ENCODE peak calls at places on chromosome 11, in seven cellular contexts. One of them, this sample, is unnamed. For H3K4me1, the result is how much of the 10 kb centered on the place peaks cover.

GRCh38 chr11:95296621-95297025 is 65.6 kb upstream of the SESN3 start:
- DNase-seq in spleen: no peak
- DNase-seq in A549: no peak
- DNase-seq in uterus: no peak
- DNase-seq in hepatocyte: no peak
- DNase-seq in PC-3: no peak
- DNase-seq in adrenal gland: no peak
- DNase-seq in this sample: no peak

GRCh38 chr11:77309401-77310085 is 8.1 kb upstream of the GDPD4 start:
- DNase-seq in A549: no peak
- DNase-seq in uterus: no peak
- DNase-seq in hepatocyte: no peak
- DNase-seq in adrenal gland: no peak
- DNase-seq in PC-3: no peak
- DNase-seq in spleen: no peak
- DNase-seq in this sample: no peak

GRCh38 chr11:36848675-36849074 is 250.6 kb upstream of the RAG2 start:
- DNase-seq in A549: no peak
- DNase-seq in PC-3: no peak
- DNase-seq in spleen: no peak
- DNase-seq in adrenal gland: no peak
- DNase-seq in hepatocyte: no peak
- DNase-seq in uterus: no peak
- DNase-seq in this sample: no peak

GRCh38 chr11:115269193-115269592 is 235.0 kb downstream of the CADM1 start:
- DNase-seq in spleen: no peak
- DNase-seq in A549: no peak
- DNase-seq in uterus: no peak
- DNase-seq in adrenal gland: no peak
- DNase-seq in hepatocyte: no peak
- DNase-seq in PC-3: no peak
- DNase-seq in this sample: no peak

GRCh38 chr11:12134239-12134590 is 23.8 kb downstream of the MICAL2 start:
- DNase-seq in adrenal gland: no peak
- DNase-seq in hepatocyte: no peak
- DNase-seq in uterus: no peak
- DNase-seq in spleen: peak
- DNase-seq in A549: no peak
- DNase-seq in PC-3: no peak
- DNase-seq in this sample: no peak

GRCh38 chr11:587978-588380 is 11.7 kb downstream of the PHRF1 start:
- DNase-seq in spleen: no peak
- DNase-seq in uterus: no peak
- DNase-seq in PC-3: no peak
- DNase-seq in hepatocyte: peak
- DNase-seq in A549: peak
- DNase-seq in adrenal gland: peak
- DNase-seq in this sample: peak

GRCh38 chr11:95301497-95301896 is 70.5 kb upstream of the SESN3 start:
- DNase-seq in uterus: peak
- DNase-seq in spleen: no peak
- DNase-seq in adrenal gland: no peak
- DNase-seq in PC-3: peak
- DNase-seq in hepatocyte: peak
- DNase-seq in A549: no peak
- DNase-seq in this sample: no peak

GRCh38 chr11:28585007-28585406 is 476.8 kb downstream of the METTL15 start:
- DNase-seq in PC-3: no peak
- DNase-seq in hepatocyte: no peak
- DNase-seq in adrenal gland: no peak
- DNase-seq in uterus: no peak
- DNase-seq in spleen: no peak
- DNase-seq in A549: no peak
- DNase-seq in this sample: no peak

GRCh38 chr11:68163691-68164090 is 42.5 kb upstream of the CHKA start:
- DNase-seq in spleen: no peak
- DNase-seq in adrenal gland: no peak
- DNase-seq in PC-3: no peak
- DNase-seq in uterus: no peak
- DNase-seq in A549: no peak
- DNase-seq in hepatocyte: no peak
- DNase-seq in this sample: no peak

GRCh38 chr11:78688460-78688859 is 113.8 kb upstream of the NARS2 start:
- DNase-seq in A549: no peak
- DNase-seq in spleen: no peak
- DNase-seq in PC-3: peak
- DNase-seq in adrenal gland: no peak
- DNase-seq in hepatocyte: no peak
- DNase-seq in uterus: no peak
- DNase-seq in this sample: no peak

GRCh38 chr11:68403831-68404230 is 56.7 kb upstream of the PPP6R3 start:
- DNase-seq in PC-3: no peak
- DNase-seq in adrenal gland: no peak
- DNase-seq in hepatocyte: no peak
- DNase-seq in uterus: no peak
- DNase-seq in spleen: no peak
- DNase-seq in A549: no peak
- DNase-seq in this sample: no peak

GRCh38 chr11:12087075-12087775 is 23.2 kb upstream of the MICAL2 start:
- DNase-seq in spleen: peak
- DNase-seq in hepatocyte: no peak
- DNase-seq in uterus: no peak
- DNase-seq in PC-3: peak
- DNase-seq in adrenal gland: no peak
- DNase-seq in A549: peak
- DNase-seq in this sample: peak

GRCh38 chr11:84471501-84471900 is 1155.6 kb downstream of the DLG2 start:
- DNase-seq in adrenal gland: no peak
- DNase-seq in PC-3: no peak
- DNase-seq in spleen: no peak
- DNase-seq in hepatocyte: no peak
- DNase-seq in uterus: no peak
- DNase-seq in A549: no peak
- DNase-seq in this sample: no peak

GRCh38 chr11:111672949-111673348 is 70.7 kb downstream of the SIK2 start:
- DNase-seq in spleen: no peak
- DNase-seq in adrenal gland: no peak
- DNase-seq in PC-3: no peak
- DNase-seq in uterus: no peak
- DNase-seq in A549: no peak
- DNase-seq in hepatocyte: no peak
- DNase-seq in this sample: no peak

GRCh38 chr11:24819863-24820434 is 323.1 kb downstream of the LUZP2 start:
- DNase-seq in uterus: no peak
- DNase-seq in spleen: no peak
- DNase-seq in adrenal gland: no peak
- DNase-seq in PC-3: no peak
- DNase-seq in hepatocyte: no peak
- DNase-seq in A549: no peak
- DNase-seq in this sample: no peak

GRCh38 chr11:105179542-105180278 is 40.1 kb upstream of the CARD18 start:
- DNase-seq in adrenal gland: no peak
- DNase-seq in uterus: no peak
- DNase-seq in spleen: no peak
- DNase-seq in PC-3: peak
- DNase-seq in A549: no peak
- DNase-seq in hepatocyte: peak
- DNase-seq in this sample: no peak

GRCh38 chr11:45872513-45873356 is 12.7 kb upstream of the MAPK8IP1 start:
- DNase-seq in PC-3: peak
- DNase-seq in uterus: no peak
- DNase-seq in spleen: no peak
- DNase-seq in A549: peak
- DNase-seq in adrenal gland: peak
- DNase-seq in hepatocyte: peak
- DNase-seq in this sample: peak

GRCh38 chr11:112881461-112881860 is 79.8 kb upstream of the NCAM1 start:
- DNase-seq in PC-3: no peak
- DNase-seq in hepatocyte: peak
- DNase-seq in adrenal gland: peak
- DNase-seq in A549: peak
- DNase-seq in uterus: peak
- DNase-seq in spleen: no peak
- DNase-seq in this sample: no peak

GRCh38 chr11:75826463-75827220 is 11.6 kb downstream of the UVRAG start:
- DNase-seq in adrenal gland: no peak
- DNase-seq in hepatocyte: no peak
- DNase-seq in spleen: no peak
- DNase-seq in PC-3: no peak
- DNase-seq in uterus: no peak
- DNase-seq in A549: no peak
- DNase-seq in this sample: no peak

GRCh38 chr11:18705651-18706281 is 7.2 kb downstream of the TMEM86A start:
- DNase-seq in adrenal gland: peak
- DNase-seq in spleen: peak
- DNase-seq in A549: no peak
- DNase-seq in hepatocyte: no peak
- DNase-seq in PC-3: no peak
- DNase-seq in uterus: peak
- DNase-seq in this sample: no peak

GRCh38 chr11:71396548-71397123 is 51.6 kb downstream of the DHCR7 start:
- DNase-seq in hepatocyte: no peak
- DNase-seq in A549: no peak
- DNase-seq in spleen: no peak
- DNase-seq in uterus: no peak
- DNase-seq in adrenal gland: no peak
- DNase-seq in PC-3: no peak
- DNase-seq in this sample: no peak

GRCh38 chr11:66113132-66113856 is 43.2 kb downstream of the PACS1 start:
- DNase-seq in adrenal gland: no peak
- DNase-seq in uterus: no peak
- DNase-seq in PC-3: peak
- DNase-seq in A549: peak
- DNase-seq in hepatocyte: peak
- DNase-seq in spleen: no peak
- DNase-seq in this sample: no peak

GRCh38 chr11:66112041-66112491 is 42.0 kb downstream of the PACS1 start:
- DNase-seq in uterus: no peak
- DNase-seq in PC-3: no peak
- DNase-seq in A549: peak
- DNase-seq in hepatocyte: no peak
- DNase-seq in adrenal gland: no peak
- DNase-seq in spleen: no peak
- DNase-seq in this sample: no peak

GRCh38 chr11:66115638-66116410 is 45.8 kb downstream of the PACS1 start:
- DNase-seq in PC-3: no peak
- DNase-seq in spleen: no peak
- DNase-seq in uterus: no peak
- DNase-seq in hepatocyte: no peak
- DNase-seq in adrenal gland: no peak
- DNase-seq in A549: no peak
- DNase-seq in this sample: no peak

GRCh38 chr11:66111158-66111557 is 41.1 kb downstream of the PACS1 start:
- DNase-seq in hepatocyte: no peak
- DNase-seq in PC-3: no peak
- DNase-seq in A549: no peak
- DNase-seq in adrenal gland: no peak
- DNase-seq in spleen: no peak
- DNase-seq in uterus: no peak
- DNase-seq in this sample: no peak

DNA sequence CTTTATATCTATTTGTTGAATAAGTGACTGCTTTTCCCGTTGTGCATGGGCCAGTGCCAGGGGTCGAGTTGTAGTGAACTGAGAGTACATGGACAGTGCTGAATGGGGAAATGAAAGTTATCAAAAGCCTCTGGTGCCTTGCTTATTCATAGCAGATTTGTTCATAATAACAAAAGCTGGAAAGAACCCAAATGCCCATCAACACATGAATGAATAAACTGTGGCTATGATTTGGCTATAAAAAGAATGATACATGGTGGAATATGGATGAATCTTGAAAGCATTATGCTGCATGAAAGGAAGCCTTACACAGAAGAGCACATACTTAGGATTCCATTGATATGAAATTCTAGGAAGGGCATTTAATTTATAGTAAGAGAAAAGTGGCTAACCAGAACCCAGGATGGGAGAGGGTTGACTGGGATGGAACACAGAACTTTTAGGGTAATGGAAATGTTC is 42.6 kb downstream of the PACS1 start:
- DNase-seq in A549: peak
- DNase-seq in PC-3: peak
- DNase-seq in uterus: no peak
- DNase-seq in spleen: no peak
- DNase-seq in adrenal gland: no peak
- DNase-seq in hepatocyte: no peak
- DNase-seq in this sample: no peak
- H3K4me1 ChIP-seq in A549: half or more
- H3K4me1 ChIP-seq in PC-3: half or more
- H3K4me1 ChIP-seq in uterus: under half
- H3K4me1 ChIP-seq in spleen: half or more
- H3K4me1 ChIP-seq in adrenal gland: under half
- H3K4me1 ChIP-seq in hepatocyte: under half
- H3K4me1 ChIP-seq in this sample: half or more

DNA sequence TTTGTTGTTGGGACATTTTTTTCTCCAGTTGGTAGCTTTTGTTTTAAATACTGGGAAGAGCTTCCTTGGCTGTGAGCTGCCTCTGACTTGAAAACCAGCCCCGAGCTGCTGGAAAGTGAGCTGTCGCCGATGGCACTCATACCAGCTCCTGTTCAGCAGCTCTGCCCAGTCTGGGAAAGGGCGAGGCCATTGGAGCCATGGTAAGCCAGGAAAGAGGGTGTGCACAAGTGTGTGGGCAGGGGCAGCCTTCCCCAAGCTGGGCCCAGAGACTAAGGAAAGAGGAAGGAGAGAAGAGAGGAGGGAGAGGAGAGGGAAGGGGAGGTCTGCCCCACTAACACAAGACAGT is 3.2 kb upstream of the FLI1 start:
- DNase-seq in hepatocyte: no peak
- DNase-seq in spleen: peak
- DNase-seq in uterus: no peak
- DNase-seq in adrenal gland: no peak
- DNase-seq in PC-3: no peak
- DNase-seq in A549: no peak
- DNase-seq in this sample: no peak
- H3K4me1 ChIP-seq in hepatocyte: under half
- H3K4me1 ChIP-seq in spleen: half or more
- H3K4me1 ChIP-seq in uterus: under half
- H3K4me1 ChIP-seq in adrenal gland: under half
- H3K4me1 ChIP-seq in PC-3: under half
- H3K4me1 ChIP-seq in A549: under half
- H3K4me1 ChIP-seq in this sample: under half

DNA sequence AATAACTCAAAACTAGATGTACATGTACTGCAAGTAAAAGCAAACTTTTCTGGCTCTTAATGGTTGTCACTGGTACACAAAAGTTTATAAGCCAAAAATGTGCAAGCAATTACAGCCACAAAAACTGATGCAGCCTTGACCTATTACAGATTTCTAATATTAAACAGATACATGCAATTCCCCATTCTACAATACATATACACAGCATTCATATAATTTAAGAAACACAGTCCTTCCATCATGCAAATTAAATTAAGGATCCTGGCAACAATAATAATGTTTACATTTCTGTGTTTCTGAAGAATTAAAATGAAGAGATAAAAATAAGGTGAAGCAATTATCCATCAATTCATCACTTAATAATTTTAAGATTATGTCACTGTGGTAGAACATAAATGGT is 18.6 kb downstream of the PICALM start:
- DNase-seq in spleen: no peak
- DNase-seq in adrenal gland: no peak
- DNase-seq in A549: no peak
- DNase-seq in PC-3: no peak
- DNase-seq in uterus: no peak
- DNase-seq in hepatocyte: no peak
- DNase-seq in this sample: no peak
- H3K4me1 ChIP-seq in spleen: half or more
- H3K4me1 ChIP-seq in adrenal gland: half or more
- H3K4me1 ChIP-seq in A549: under half
- H3K4me1 ChIP-seq in PC-3: under half
- H3K4me1 ChIP-seq in uterus: under half
- H3K4me1 ChIP-seq in hepatocyte: under half
- H3K4me1 ChIP-seq in this sample: half or more

GRCh38 chr11:70104961-70105360 is 26.8 kb downstream of the ANO1 start:
- DNase-seq in uterus: no peak
- DNase-seq in hepatocyte: no peak
- DNase-seq in A549: no peak
- DNase-seq in PC-3: no peak
- DNase-seq in adrenal gland: no peak
- DNase-seq in spleen: no peak
- DNase-seq in this sample: no peak
- H3K4me1 ChIP-seq in uterus: under half
- H3K4me1 ChIP-seq in hepatocyte: under half
- H3K4me1 ChIP-seq in A549: under half
- H3K4me1 ChIP-seq in PC-3: under half
- H3K4me1 ChIP-seq in adrenal gland: under half
- H3K4me1 ChIP-seq in spleen: under half
- H3K4me1 ChIP-seq in this sample: under half

This sample was measured in CD8-positive, alpha-beta T cell.